ENCODE peak calls at places on chromosome 2, in ten cellular contexts. G, I, A, X, H, L, O, R, T and V are unnamed samples. For H3K4me1, the result is how much of the 10 kb centered on the place peaks cover.

GRCh38 chr2:181971032-181971431 is 14.6 kb upstream of the PPP1R1C start:
- DNase-seq in G (peak), I (no peak), A (no peak), X (no peak), H (no peak), L (no peak), O (no peak), R (peak), T (no peak), V (no peak)

GRCh38 chr2:99430614-99431258 is 59.1 kb downstream of the REV1 start:
- DNase-seq in G (no peak), I (no peak), A (no peak), X (no peak), H (no peak), L (no peak), O (no peak), R (no peak), T (no peak), V (no peak)

GRCh38 chr2:173947131-173947530 is 18.0 kb downstream of the SP3 start:
- DNase-seq in G (no peak), I (no peak), A (no peak), X (no peak), H (no peak), L (no peak), O (no peak), R (no peak), T (no peak), V (no peak)

GRCh38 chr2:96209011-96209728 is 543 bp upstream of the STARD7 start:
- DNase-seq in G (no peak), I (no peak), A (no peak), X (no peak), H (no peak), L (no peak), O (no peak), R (no peak), T (no peak), V (no peak)

GRCh38 chr2:202436631-202437030 is 60.5 kb downstream of the BMPR2 start:
- DNase-seq in G (no peak), I (no peak), A (no peak), X (no peak), H (no peak), L (no peak), O (no peak), R (no peak), T (no peak), V (no peak)

GRCh38 chr2:98458207-98458606 is 13.5 kb downstream of the INPP4A start:
- DNase-seq in G (no peak), I (peak), A (no peak), X (peak), H (no peak), L (peak), O (no peak), R (peak), T (no peak), V (no peak)

GRCh38 chr2:201644001-201644400 is 698 bp upstream of the TMEM237 start:
- DNase-seq in G (peak), I (no peak), A (peak), X (no peak), H (no peak), L (no peak), O (no peak), R (peak), T (no peak), V (no peak)

GRCh38 chr2:235194836-235195235 is 243.0 kb downstream of the SH3BP4 start:
- DNase-seq in G (no peak), I (no peak), A (no peak), X (no peak), H (no peak), L (no peak), O (no peak), R (no peak), T (no peak), V (no peak)

GRCh38 chr2:152176113-152176714 is 651 bp upstream of the STAM2 start:
- DNase-seq in G (no peak), I (no peak), A (no peak), X (no peak), H (no peak), L (no peak), O (no peak), R (no peak), T (no peak), V (no peak)

GRCh38 chr2:46471-47345 is at the start of gene FAM110C:
- DNase-seq in G (peak), I (no peak), A (peak), X (peak), H (peak), L (peak), O (peak), R (peak), T (peak), V (peak)

GRCh38 chr2:192267484-192267883 is 72.8 kb upstream of the TMEFF2 start:
- DNase-seq in G (peak), I (peak), A (no peak), X (no peak), H (no peak), L (no peak), O (no peak), R (peak), T (no peak), V (no peak)

GRCh38 chr2:173216668-173217067 is 138.0 kb upstream of the CDCA7 start:
- DNase-seq in G (no peak), I (no peak), A (no peak), X (no peak), H (no peak), L (no peak), O (no peak), R (no peak), T (no peak), V (no peak)

GRCh38 chr2:229408356-229408755 is 137.3 kb upstream of the PID1 start:
- DNase-seq in G (peak), I (peak), A (peak), X (no peak), H (peak), L (no peak), O (no peak), R (peak), T (peak), V (no peak)

GRCh38 chr2:158002079-158002478 is 99.6 kb upstream of the UPP2 start:
- DNase-seq in G (no peak), I (no peak), A (no peak), X (no peak), H (no peak), L (no peak), O (no peak), R (no peak), T (no peak), V (no peak)

GRCh38 chr2:121355488-121355887 is 70.5 kb upstream of the TFCP2L1 start:
- DNase-seq in G (no peak), I (no peak), A (peak), X (no peak), H (no peak), L (no peak), O (no peak), R (no peak), T (no peak), V (no peak)

GRCh38 chr2:222353998-222354397 is 55.2 kb upstream of the PAX3 start:
- DNase-seq in G (no peak), I (peak), A (peak), X (no peak), H (no peak), L (no peak), O (no peak), R (no peak), T (no peak), V (no peak)

GRCh38 chr2:120624056-120624737 is 111.5 kb upstream of the GLI2 start:
- DNase-seq in G (no peak), I (no peak), A (no peak), X (no peak), H (no peak), L (no peak), O (no peak), R (no peak), T (no peak), V (no peak)

GRCh38 chr2:33209976-33210375 is 263.2 kb downstream of the LTBP1 start:
- DNase-seq in G (no peak), I (peak), A (no peak), X (no peak), H (no peak), L (no peak), O (no peak), R (no peak), T (no peak), V (no peak)

GRCh38 chr2:99891358-99891757 is 251.0 kb downstream of the AFF3 start:
- DNase-seq in G (no peak), I (no peak), A (no peak), X (no peak), H (no peak), L (no peak), O (no peak), R (no peak), T (no peak), V (no peak)

GRCh38 chr2:20369366-20369765 is 18.7 kb upstream of the PUM2 start:
- DNase-seq in G (no peak), I (no peak), A (no peak), X (no peak), H (no peak), L (no peak), O (no peak), R (no peak), T (no peak), V (no peak)
- H3K4me1 ChIP-seq in G (under half), I (under half), A (under half), X (under half), H (under half), L (under half), O (under half), R (under half), T (under half), V (under half)

GRCh38 chr2:207624170-207625013 is 802 bp downstream of the METTL21A start:
- DNase-seq in G (no peak), I (peak), A (no peak), X (peak), H (peak), L (peak), O (peak), R (peak), T (peak), V (peak)

GRCh38 chr2:207616185-207616584 is 9.0 kb downstream of the METTL21A start:
- DNase-seq in G (peak), I (peak), A (no peak), X (no peak), H (no peak), L (no peak), O (no peak), R (peak), T (peak), V (no peak)

GRCh38 chr2:207621640-207622039 is 3.6 kb downstream of the METTL21A start:
- DNase-seq in G (no peak), I (no peak), A (no peak), X (no peak), H (no peak), L (no peak), O (no peak), R (no peak), T (no peak), V (no peak)

GRCh38 chr2:207617011-207617671 is 8.1 kb downstream of the METTL21A start:
- DNase-seq in G (peak), I (peak), A (no peak), X (no peak), H (no peak), L (no peak), O (no peak), R (peak), T (peak), V (no peak)

GRCh38 chr2:207619764-207620203 is 5.4 kb downstream of the METTL21A start:
- DNase-seq in G (no peak), I (peak), A (no peak), X (no peak), H (no peak), L (no peak), O (no peak), R (no peak), T (no peak), V (no peak)
- H3K4me1 ChIP-seq in G (under half), I (under half), A (under half), X (under half), H (under half), L (under half), O (under half), R (under half), T (under half), V (under half)

GRCh38 chr2:177243476-177243875 is 21.1 kb downstream of the NFE2L2 start:
- DNase-seq in G (no peak), I (no peak), A (no peak), X (no peak), H (no peak), L (no peak), O (no peak), R (no peak), T (no peak), V (no peak)

GRCh38 chr2:177247693-177248262 is 16.7 kb downstream of the NFE2L2 start:
- DNase-seq in G (no peak), I (no peak), A (no peak), X (no peak), H (no peak), L (no peak), O (no peak), R (no peak), T (no peak), V (no peak)

GRCh38 chr2:177245010-177245422 is 19.5 kb downstream of the NFE2L2 start:
- DNase-seq in G (no peak), I (peak), A (no peak), X (no peak), H (no peak), L (no peak), O (peak), R (no peak), T (peak), V (no peak)

GRCh38 chr2:177244244-177244771 is 20.2 kb downstream of the NFE2L2 start:
- DNase-seq in G (no peak), I (no peak), A (no peak), X (no peak), H (no peak), L (no peak), O (no peak), R (no peak), T (no peak), V (no peak)

GRCh38 chr2:177246000-177246399 is 18.5 kb downstream of the NFE2L2 start:
- DNase-seq in G (no peak), I (no peak), A (no peak), X (no peak), H (no peak), L (no peak), O (no peak), R (no peak), T (no peak), V (no peak)
- H3K4me1 ChIP-seq in G (under half), I (under half), A (under half), X (half or more), H (half or more), L (half or more), O (under half), R (under half), T (under half), V (under half)

DNA sequence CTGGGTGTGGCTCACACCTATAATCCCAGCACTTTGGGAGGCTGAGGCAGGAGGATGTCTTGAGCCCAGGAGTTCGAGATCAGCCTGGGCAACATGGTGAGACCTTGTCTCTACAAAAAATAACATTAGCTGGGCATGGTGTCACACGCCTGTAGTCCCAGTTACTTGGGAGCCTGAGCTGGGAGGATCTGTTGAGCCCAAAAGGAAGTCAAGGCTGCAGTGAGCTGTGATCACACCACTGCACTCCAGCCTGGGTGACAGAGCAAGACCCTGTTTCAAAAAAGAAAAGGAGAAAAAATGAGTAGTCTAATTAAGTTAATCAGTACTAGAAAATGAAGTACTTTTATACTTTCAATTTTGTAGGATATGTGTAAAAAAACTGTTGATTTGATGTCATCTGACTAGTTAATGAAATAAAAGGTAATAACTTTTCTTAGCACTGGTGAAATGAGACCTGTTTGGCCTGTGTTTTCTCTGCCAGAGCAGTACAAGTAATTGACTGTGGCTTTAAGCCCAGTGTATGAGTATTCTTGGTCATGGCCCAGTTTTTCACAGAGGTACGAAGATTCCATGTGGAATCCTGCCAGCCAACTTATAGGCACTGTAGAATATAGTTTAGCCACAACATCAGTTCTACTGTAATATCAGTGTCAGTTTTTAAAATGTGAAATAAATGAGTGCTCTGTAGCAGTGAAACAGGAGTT is 35.8 kb downstream of the MFSD6 start:
- DNase-seq in G (no peak), I (no peak), A (no peak), X (no peak), H (no peak), L (no peak), O (no peak), R (peak), T (peak), V (no peak)
- H3K4me1 ChIP-seq in G (under half), I (under half), A (under half), X (half or more), H (under half), L (half or more), O (under half), R (under half), T (under half), V (under half)

DNA sequence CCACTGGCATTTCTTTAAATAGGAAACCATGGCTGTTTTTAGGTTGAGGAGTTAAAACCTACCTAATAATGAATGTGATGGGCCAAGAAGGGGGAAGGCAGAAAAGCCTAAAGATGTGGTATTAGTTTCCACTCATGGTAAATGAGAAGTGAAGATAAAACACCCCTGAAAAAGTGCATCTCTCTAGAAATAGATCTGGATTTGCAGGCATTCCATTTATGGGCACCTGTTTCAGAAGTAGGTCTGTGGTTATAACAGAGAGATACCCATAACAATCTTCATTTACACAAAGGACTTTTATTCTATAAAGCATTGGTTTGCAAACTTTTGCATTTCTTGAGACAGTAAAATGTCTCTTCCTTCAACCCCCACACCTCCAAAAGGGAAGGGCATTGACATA is 62.1 kb downstream of the PRKCE start:
- DNase-seq in G (no peak), I (no peak), A (no peak), X (no peak), H (no peak), L (no peak), O (no peak), R (no peak), T (no peak), V (no peak)
- H3K4me1 ChIP-seq in G (under half), I (under half), A (under half), X (under half), H (under half), L (under half), O (under half), R (under half), T (under half), V (under half)

GRCh38 chr2:28427741-28428412 is 35.2 kb downstream of the FOSL2 start:
- DNase-seq in G (no peak), I (no peak), A (no peak), X (no peak), H (no peak), L (no peak), O (no peak), R (no peak), T (no peak), V (no peak)

GRCh38 chr2:28430790-28431418 is 38.2 kb downstream of the FOSL2 start:
- DNase-seq in G (no peak), I (no peak), A (no peak), X (no peak), H (no peak), L (no peak), O (peak), R (no peak), T (no peak), V (peak)

GRCh38 chr2:28430377-28430765 is 37.7 kb downstream of the FOSL2 start:
- DNase-seq in G (no peak), I (no peak), A (no peak), X (no peak), H (no peak), L (no peak), O (no peak), R (no peak), T (no peak), V (peak)

GRCh38 chr2:28428486-28428885 is 35.8 kb downstream of the FOSL2 start:
- DNase-seq in G (no peak), I (no peak), A (no peak), X (no peak), H (no peak), L (no peak), O (no peak), R (no peak), T (no peak), V (no peak)

DNA sequence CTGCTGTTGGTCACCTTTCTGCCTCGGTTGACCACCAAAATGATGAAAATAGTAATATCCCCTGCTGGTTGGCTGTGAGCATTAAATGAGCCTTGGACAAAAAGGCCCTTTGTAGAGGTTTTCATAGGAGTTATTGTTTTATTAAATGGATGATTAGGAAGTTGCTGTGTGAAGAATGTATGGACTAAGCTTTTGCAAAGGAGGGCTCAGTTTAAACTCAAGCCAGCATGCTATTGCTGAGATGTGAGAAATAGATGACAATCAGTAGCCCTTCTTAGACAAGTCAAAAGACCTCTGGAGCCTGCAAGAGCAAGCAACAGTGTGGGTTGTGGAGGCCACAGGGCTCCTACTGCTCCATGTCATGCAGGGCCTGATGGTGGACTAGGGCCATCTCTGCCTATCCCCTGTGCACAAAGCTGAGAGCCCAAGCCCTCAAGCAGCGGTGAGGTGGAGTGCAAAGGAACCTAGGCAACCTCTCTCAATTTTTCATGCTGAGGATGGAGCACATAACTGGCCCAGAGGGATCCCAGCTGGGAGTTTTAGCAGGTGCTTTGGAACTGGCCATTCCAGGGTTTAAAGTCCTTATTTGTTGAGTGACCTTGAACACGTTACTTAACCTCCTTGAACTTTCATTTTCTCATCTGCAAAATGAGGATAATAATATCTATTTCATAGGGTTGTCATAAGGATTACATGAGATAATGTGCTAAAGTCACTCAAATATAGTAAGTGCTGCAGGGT is 37.1 kb downstream of the FOSL2 start:
- DNase-seq in G (no peak), I (no peak), A (no peak), X (no peak), H (no peak), L (no peak), O (no peak), R (no peak), T (no peak), V (no peak)
- H3K4me1 ChIP-seq in G (under half), I (under half), A (under half), X (under half), H (under half), L (under half), O (under half), R (under half), T (under half), V (under half)

GRCh38 chr2:71564790-71565189 is 111.4 kb downstream of the DYSF start:
- DNase-seq in G (no peak), I (no peak), A (no peak), X (no peak), H (no peak), L (no peak), O (no peak), R (no peak), T (no peak), V (no peak)

GRCh38 chr2:71563872-71564271 is 110.5 kb downstream of the DYSF start:
- DNase-seq in G (no peak), I (no peak), A (no peak), X (no peak), H (no peak), L (no peak), O (no peak), R (peak), T (no peak), V (peak)

GRCh38 chr2:71566271-71566858 is 113.0 kb downstream of the DYSF start:
- DNase-seq in G (no peak), I (no peak), A (no peak), X (no peak), H (no peak), L (no peak), O (no peak), R (no peak), T (no peak), V (no peak)

GRCh38 chr2:71562518-71562917 is 109.2 kb downstream of the DYSF start:
- DNase-seq in G (no peak), I (no peak), A (no peak), X (no peak), H (no peak), L (no peak), O (no peak), R (no peak), T (no peak), V (no peak)

DNA sequence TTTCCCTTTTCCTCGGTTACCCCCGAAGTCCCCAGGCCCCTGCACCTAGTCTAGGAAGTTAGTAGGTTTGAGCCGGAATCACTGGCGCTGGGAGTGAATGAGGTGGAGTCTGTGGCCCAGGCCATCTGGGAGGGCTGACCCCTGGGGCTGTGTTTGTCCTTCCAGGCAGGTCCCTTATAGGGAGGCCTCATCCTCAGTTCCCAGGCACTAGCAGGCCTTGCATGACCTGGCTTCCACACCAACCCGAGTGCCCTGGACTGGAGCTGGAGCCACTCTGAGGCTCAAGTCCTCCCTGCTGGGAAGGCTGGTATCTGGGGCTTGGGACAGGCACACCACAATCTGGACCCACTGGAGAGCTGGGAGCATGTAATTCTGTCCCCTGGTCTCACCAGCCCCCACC is 111.0 kb downstream of the DYSF start:
- DNase-seq in G (no peak), I (no peak), A (no peak), X (no peak), H (no peak), L (no peak), O (no peak), R (no peak), T (no peak), V (peak)
- H3K4me1 ChIP-seq in G (under half), I (under half), A (under half), X (under half), H (under half), L (under half), O (under half), R (under half), T (under half), V (under half)